ENCODE peak calls at places on chromosomes 13 and 19, in four cellular contexts. One of them, this sample, is unnamed.

GRCh38 chr13:85586422-85586831 is 212.8 kb downstream of the SLITRK6 start:
- DNase-seq in substantia nigra: no peak
- DNase-seq in A549: peak
- DNase-seq in cardiac muscle cell: no peak
- DNase-seq in this sample: no peak

GRCh38 chr19:36215276-36216171 is 618 bp downstream of the ZNF146 start:
- DNase-seq in substantia nigra: no peak
- DNase-seq in A549: peak
- DNase-seq in cardiac muscle cell: peak
- DNase-seq in this sample: no peak

GRCh38 chr13:25300861-25301346 is 521 bp upstream of the NUP58 start:
- DNase-seq in substantia nigra: peak
- DNase-seq in A549: no peak
- DNase-seq in cardiac muscle cell: peak
- DNase-seq in this sample: peak

GRCh38 chr13:22252281-22252830 is 581.5 kb downstream of the FGF9 start:
- DNase-seq in substantia nigra: no peak
- DNase-seq in A549: no peak
- DNase-seq in cardiac muscle cell: no peak
- DNase-seq in this sample: no peak

GRCh38 chr19:17073869-17074627 is 1.2 kb downstream of the HAUS8 start:
- DNase-seq in substantia nigra: no peak
- DNase-seq in A549: no peak
- DNase-seq in cardiac muscle cell: no peak
- DNase-seq in this sample: no peak

GRCh38 chr13:41467546-41467945 is 10.2 kb downstream of the RGCC start:
- DNase-seq in substantia nigra: no peak
- DNase-seq in A549: no peak
- DNase-seq in cardiac muscle cell: no peak
- DNase-seq in this sample: no peak

GRCh38 chr13:20387441-20387971 is 138.2 kb downstream of the CRYL1 start:
- DNase-seq in substantia nigra: no peak
- DNase-seq in A549: no peak
- DNase-seq in cardiac muscle cell: no peak
- DNase-seq in this sample: no peak

GRCh38 chr19:30395283-30395682 is 23.1 kb downstream of the ZNF536 start:
- DNase-seq in substantia nigra: no peak
- DNase-seq in A549: no peak
- DNase-seq in cardiac muscle cell: no peak
- DNase-seq in this sample: no peak

GRCh38 chr19:4911786-4912672 is 2.7 kb downstream of the UHRF1 start:
- DNase-seq in substantia nigra: peak
- DNase-seq in A549: peak
- DNase-seq in cardiac muscle cell: peak
- DNase-seq in this sample: no peak

GRCh38 chr13:45521292-45521691 is 56.6 kb downstream of the COG3 start:
- DNase-seq in substantia nigra: no peak
- DNase-seq in A549: no peak
- DNase-seq in cardiac muscle cell: peak
- DNase-seq in this sample: no peak

GRCh38 chr13:63124863-63125262 is 1709.2 kb upstream of the PCDH20 start:
- DNase-seq in substantia nigra: no peak
- DNase-seq in A549: peak
- DNase-seq in cardiac muscle cell: peak
- DNase-seq in this sample: no peak

GRCh38 chr19:35738887-35739229 is 3.4 kb downstream of the IGFLR1 start:
- DNase-seq in substantia nigra: no peak
- DNase-seq in A549: no peak
- DNase-seq in cardiac muscle cell: no peak
- DNase-seq in this sample: no peak

GRCh38 chr19:32977269-32977668 is 5.2 kb downstream of the FAAP24 start:
- DNase-seq in substantia nigra: no peak
- DNase-seq in A549: peak
- DNase-seq in cardiac muscle cell: peak
- DNase-seq in this sample: no peak

GRCh38 chr19:16143399-16144215 is at the start of gene HSH2D:
- DNase-seq in substantia nigra: no peak
- DNase-seq in A549: no peak
- DNase-seq in cardiac muscle cell: no peak
- DNase-seq in this sample: no peak

GRCh38 chr13:33126909-33127607 is 110.8 kb downstream of the KL start:
- DNase-seq in substantia nigra: no peak
- DNase-seq in A549: no peak
- DNase-seq in cardiac muscle cell: peak
- DNase-seq in this sample: no peak

GRCh38 chr19:36340786-36341386 is 38.1 kb downstream of the ZFP14 start:
- DNase-seq in substantia nigra: no peak
- DNase-seq in A549: peak
- DNase-seq in cardiac muscle cell: no peak
- DNase-seq in this sample: no peak

GRCh38 chr13:56850852-56851251 is 289.9 kb upstream of the PRR20A start:
- DNase-seq in substantia nigra: no peak
- DNase-seq in A549: no peak
- DNase-seq in cardiac muscle cell: no peak
- DNase-seq in this sample: no peak

GRCh38 chr13:113650731-113651148 is 7.3 kb downstream of the ATP4B start:
- DNase-seq in substantia nigra: no peak
- DNase-seq in A549: no peak
- DNase-seq in cardiac muscle cell: no peak
- DNase-seq in this sample: no peak

GRCh38 chr13:113863511-113864302 is at the start of gene GAS6:
- DNase-seq in substantia nigra: no peak
- DNase-seq in A549: peak
- DNase-seq in cardiac muscle cell: peak
- DNase-seq in this sample: peak

GRCh38 chr13:72990883-72991282 is 67.9 kb upstream of the KLF5 start:
- DNase-seq in substantia nigra: no peak
- DNase-seq in A549: no peak
- DNase-seq in cardiac muscle cell: no peak
- DNase-seq in this sample: no peak

GRCh38 chr13:94006271-94006670 is 473.2 kb downstream of the DCT start:
- DNase-seq in substantia nigra: no peak
- DNase-seq in A549: no peak
- DNase-seq in cardiac muscle cell: no peak
- DNase-seq in this sample: no peak

GRCh38 chr19:47419037-47419783 is at the start of gene MEIS3:
- DNase-seq in substantia nigra: no peak
- DNase-seq in A549: peak
- DNase-seq in cardiac muscle cell: no peak
- DNase-seq in this sample: no peak

GRCh38 chr13:77698211-77699058 is 948 bp downstream of the SLAIN1 start:
- DNase-seq in substantia nigra: peak
- DNase-seq in A549: no peak
- DNase-seq in cardiac muscle cell: no peak
- DNase-seq in this sample: no peak

GRCh38 chr19:18879579-18880373 is 16.2 kb downstream of the CERS1 start:
- DNase-seq in substantia nigra: no peak
- DNase-seq in A549: peak
- DNase-seq in cardiac muscle cell: no peak
- DNase-seq in this sample: no peak

GRCh38 chr19:10430505-10431253 is 10.3 kb downstream of the PDE4A start:
- DNase-seq in substantia nigra: no peak
- DNase-seq in A549: no peak
- DNase-seq in cardiac muscle cell: peak
- DNase-seq in this sample: no peak

GRCh38 chr13:97938701-97939475 is 14.6 kb upstream of the IPO5 start:
- DNase-seq in substantia nigra: no peak
- DNase-seq in A549: no peak
- DNase-seq in cardiac muscle cell: peak
- DNase-seq in this sample: no peak

GRCh38 chr19:5141278-5141925 is 172.5 kb downstream of the KDM4B start:
- DNase-seq in substantia nigra: no peak
- DNase-seq in A549: no peak
- DNase-seq in cardiac muscle cell: peak
- DNase-seq in this sample: peak

DNA sequence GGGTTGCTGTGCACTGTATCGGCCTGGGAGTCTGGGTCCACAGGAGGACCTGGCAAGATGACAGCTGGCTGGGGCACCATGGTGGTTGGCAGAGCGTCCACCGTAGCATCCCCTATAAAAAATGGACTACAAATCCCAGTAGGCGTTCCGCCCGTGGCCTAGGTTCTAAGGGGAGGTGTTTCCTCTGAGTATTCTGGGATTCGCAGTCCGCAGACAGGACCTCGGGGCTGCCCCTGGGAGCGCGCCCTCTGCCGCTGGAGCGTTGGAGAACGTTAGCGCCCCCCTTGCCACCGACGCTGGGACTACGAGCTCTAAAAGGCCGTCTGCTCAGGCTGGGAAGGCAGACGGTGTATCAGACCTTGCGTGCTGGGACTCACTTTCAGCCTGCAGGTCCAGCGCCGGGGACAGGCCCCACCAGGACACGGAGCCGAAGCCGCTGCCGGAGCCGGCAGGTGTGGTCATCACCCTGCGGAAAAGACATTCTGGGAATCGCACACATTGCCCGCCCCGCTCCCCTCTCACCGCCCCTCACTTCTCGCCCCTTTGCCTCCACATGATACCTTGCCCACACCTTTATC is 372 bp downstream of the DNAAF3 start:
- DNase-seq in substantia nigra: peak
- DNase-seq in A549: peak
- DNase-seq in cardiac muscle cell: peak
- DNase-seq in this sample: peak
- H3K27ac ChIP-seq in substantia nigra: no peak
- H3K27ac ChIP-seq in A549: peak
- H3K27ac ChIP-seq in cardiac muscle cell: no peak
- H3K27ac ChIP-seq in this sample: no peak

DNA sequence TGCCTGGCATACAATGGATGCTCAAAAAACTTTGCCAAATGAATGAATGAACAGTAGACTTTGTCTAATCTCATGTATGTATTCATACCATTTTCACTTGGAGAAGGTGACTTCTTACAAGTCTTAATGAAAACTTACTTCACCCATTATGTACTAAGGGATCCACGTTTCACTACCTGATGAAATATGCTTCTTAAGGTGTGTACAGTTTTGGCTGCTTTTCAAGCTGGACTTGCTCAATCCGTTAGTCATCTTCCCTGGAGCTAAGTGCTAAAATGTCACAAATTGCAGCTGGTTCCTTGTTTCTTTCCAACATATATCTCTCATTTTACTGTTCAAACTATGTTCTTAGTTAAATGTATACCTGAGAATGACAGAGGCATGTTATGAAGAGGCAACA is 4.2 kb upstream of the CCNA1 start:
- DNase-seq in substantia nigra: no peak
- DNase-seq in A549: peak
- DNase-seq in cardiac muscle cell: peak
- DNase-seq in this sample: no peak
- H3K27ac ChIP-seq in substantia nigra: no peak
- H3K27ac ChIP-seq in A549: no peak
- H3K27ac ChIP-seq in cardiac muscle cell: no peak
- H3K27ac ChIP-seq in this sample: no peak

GRCh38 chr13:29472317-29472961 is 123.0 kb downstream of the SLC7A1 start:
- DNase-seq in substantia nigra: no peak
- DNase-seq in A549: peak
- DNase-seq in cardiac muscle cell: peak
- DNase-seq in this sample: no peak

GRCh38 chr13:29476046-29476445 is 119.4 kb downstream of the SLC7A1 start:
- DNase-seq in substantia nigra: no peak
- DNase-seq in A549: no peak
- DNase-seq in cardiac muscle cell: no peak
- DNase-seq in this sample: no peak

GRCh38 chr13:29471551-29471950 is 123.9 kb downstream of the SLC7A1 start:
- DNase-seq in substantia nigra: no peak
- DNase-seq in A549: no peak
- DNase-seq in cardiac muscle cell: no peak
- DNase-seq in this sample: no peak

GRCh38 chr13:29479716-29480492 is 115.6 kb downstream of the SLC7A1 start:
- DNase-seq in substantia nigra: no peak
- DNase-seq in A549: no peak
- DNase-seq in cardiac muscle cell: peak
- DNase-seq in this sample: no peak

GRCh38 chr13:29474991-29475390 is 120.5 kb downstream of the SLC7A1 start:
- DNase-seq in substantia nigra: no peak
- DNase-seq in A549: no peak
- DNase-seq in cardiac muscle cell: peak
- DNase-seq in this sample: no peak
- H3K27ac ChIP-seq in substantia nigra: no peak
- H3K27ac ChIP-seq in A549: no peak
- H3K27ac ChIP-seq in cardiac muscle cell: no peak
- H3K27ac ChIP-seq in this sample: no peak

GRCh38 chr13:106990594-106990993 is 422.7 kb upstream of the ARGLU1 start:
- DNase-seq in substantia nigra: no peak
- DNase-seq in A549: no peak
- DNase-seq in cardiac muscle cell: no peak
- DNase-seq in this sample: no peak

GRCh38 chr13:106989866-106990265 is 421.9 kb upstream of the ARGLU1 start:
- DNase-seq in substantia nigra: no peak
- DNase-seq in A549: no peak
- DNase-seq in cardiac muscle cell: no peak
- DNase-seq in this sample: no peak

GRCh38 chr13:106986687-106987434 is 418.9 kb upstream of the ARGLU1 start:
- DNase-seq in substantia nigra: no peak
- DNase-seq in A549: no peak
- DNase-seq in cardiac muscle cell: peak
- DNase-seq in this sample: no peak

GRCh38 chr13:106986033-106986484 is 418.1 kb upstream of the ARGLU1 start:
- DNase-seq in substantia nigra: no peak
- DNase-seq in A549: no peak
- DNase-seq in cardiac muscle cell: peak
- DNase-seq in this sample: no peak

DNA sequence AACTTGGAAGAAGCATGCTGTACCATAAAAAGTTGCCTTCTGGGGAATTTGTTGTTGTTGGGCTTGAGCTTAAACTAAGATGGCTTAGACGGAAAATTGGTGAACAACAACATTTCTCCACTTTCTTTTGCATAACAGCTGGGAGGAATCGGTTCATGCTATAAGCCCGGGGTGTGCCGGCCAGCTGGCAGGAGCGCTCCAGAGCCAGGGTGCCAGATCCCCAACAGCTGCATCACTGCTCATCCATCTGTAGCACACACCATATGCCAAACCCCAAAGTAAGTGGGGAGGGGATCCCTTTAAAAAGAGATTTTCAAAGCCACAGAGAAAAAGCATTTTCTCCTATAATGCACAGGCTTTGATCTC is 419.5 kb upstream of the ARGLU1 start:
- DNase-seq in substantia nigra: no peak
- DNase-seq in A549: no peak
- DNase-seq in cardiac muscle cell: peak
- DNase-seq in this sample: no peak
- H3K27ac ChIP-seq in substantia nigra: no peak
- H3K27ac ChIP-seq in A549: no peak
- H3K27ac ChIP-seq in cardiac muscle cell: no peak
- H3K27ac ChIP-seq in this sample: no peak